ENCODE peak calls at places on chromosomes 3 and 15, in nine cellular contexts. D, R, W, E, V, Z, S, F and U are unnamed samples.

GRCh38 chr3:123315271-123315595 is 113.5 kb downstream of the SEC22A start:
- DNase-seq in D (no peak), R (no peak), W (no peak), E (no peak), V (no peak), Z (no peak), S (no peak), F (no peak), U (no peak)

GRCh38 chr3:57974796-57975388 is 33.3 kb upstream of the FLNB start:
- DNase-seq in D (no peak), R (peak; percentile 20), W (peak; percentile 93), E (no peak), V (no peak), Z (peak; percentile 86), S (peak; percentile 84), F (peak; percentile 78), U (peak; percentile 87)

GRCh38 chr15:36468746-36469145 is 110.7 kb upstream of the CDIN1 start:
- DNase-seq in D (no peak), R (no peak), W (peak; percentile 65), E (no peak), V (no peak), Z (no peak), S (no peak), F (peak; percentile 56), U (peak; percentile 49)

GRCh38 chr3:10380906-10381795 is 60.2 kb upstream of the SEC13 start:
- DNase-seq in D (no peak), R (no peak), W (peak; percentile 15), E (no peak), V (no peak), Z (no peak), S (no peak), F (no peak), U (no peak)

GRCh38 chr15:32651229-32651837 is 9.8 kb downstream of the SCG5 start:
- DNase-seq in D (no peak), R (peak; percentile 70), W (peak; percentile 82), E (peak; percentile 69), V (no peak), Z (peak; percentile 54), S (peak; percentile 54), F (peak; percentile 82), U (peak; percentile 47)

GRCh38 chr15:61182955-61183354 is 46.1 kb downstream of the RORA start:
- DNase-seq in D (no peak), R (no peak), W (no peak), E (no peak), V (no peak), Z (no peak), S (no peak), F (peak; percentile 12), U (no peak)

GRCh38 chr3:194166682-194167479 is 30.9 kb downstream of the HES1 start:
- DNase-seq in D (no peak), R (peak; percentile 55), W (peak; percentile 8), E (no peak), V (no peak), Z (peak; percentile 63), S (no peak), F (no peak), U (no peak)

GRCh38 chr3:159645874-159646273 is 342.8 kb upstream of the IL12A start:
- DNase-seq in D (no peak), R (no peak), W (peak; percentile 80), E (no peak), V (no peak), Z (no peak), S (no peak), F (no peak), U (no peak)

GRCh38 chr3:170614214-170614966 is 28.5 kb upstream of the SLC7A14 start:
- DNase-seq in D (no peak), R (no peak), W (peak; percentile 95), E (no peak), V (no peak), Z (peak; percentile 83), S (peak; percentile 76), F (peak; percentile 83), U (peak; percentile 50)

GRCh38 chr3:8371085-8371551 is 130.5 kb upstream of the LMCD1 start:
- DNase-seq in D (no peak), R (no peak), W (peak; percentile 75), E (no peak), V (no peak), Z (no peak), S (peak; percentile 49), F (peak; percentile 46), U (peak; percentile 28)

GRCh38 chr3:108420926-108421325 is 89.5 kb downstream of the MYH15 start:
- DNase-seq in D (no peak), R (no peak), W (peak; percentile 87), E (no peak), V (no peak), Z (no peak), S (no peak), F (peak; percentile 27), U (no peak)

GRCh38 chr3:31813686-31814085 is 167.4 kb downstream of the OSBPL10 start:
- DNase-seq in D (no peak), R (no peak), W (no peak), E (no peak), V (no peak), Z (no peak), S (no peak), F (no peak), U (no peak)

GRCh38 chr15:49827311-49827710 is 206.5 kb downstream of the DTWD1 start:
- DNase-seq in D (no peak), R (no peak), W (no peak), E (no peak), V (no peak), Z (no peak), S (no peak), F (no peak), U (no peak)

GRCh38 chr15:49831206-49831965 is 210.5 kb downstream of the DTWD1 start:
- DNase-seq in D (peak; percentile 30), R (no peak), W (peak; percentile 98), E (no peak), V (no peak), Z (peak; percentile 26), S (peak; percentile 19), F (peak; percentile 94), U (peak; percentile 68)

GRCh38 chr15:49830411-49830810 is 209.6 kb downstream of the DTWD1 start:
- DNase-seq in D (no peak), R (no peak), W (peak; percentile 44), E (no peak), V (no peak), Z (no peak), S (no peak), F (peak; percentile 90), U (no peak)

GRCh38 chr15:49826640-49827281 is 205.9 kb downstream of the DTWD1 start:
- DNase-seq in D (no peak), R (no peak), W (no peak), E (no peak), V (no peak), Z (no peak), S (no peak), F (no peak), U (no peak)

GRCh38 chr15:49832421-49832980 is 211.7 kb downstream of the DTWD1 start:
- DNase-seq in D (no peak), R (peak; percentile 6), W (peak; percentile 8), E (peak; percentile 18), V (no peak), Z (no peak), S (peak; percentile 21), F (peak; percentile 73), U (no peak)
- TF ChIP-seq CTCF in D (no peak), R (peak; percentile 29), W (no peak), E (no peak), V (no peak), Z (peak; percentile 12), S (peak; percentile 27), F (peak; percentile 70), U (peak; percentile 31)

GRCh38 chr15:77020348-77021087 is 25.6 kb downstream of the PSTPIP1 start:
- DNase-seq in D (no peak), R (peak; percentile 2), W (no peak), E (no peak), V (no peak), Z (no peak), S (no peak), F (no peak), U (no peak)

GRCh38 chr15:77017761-77018720 is 23.1 kb downstream of the PSTPIP1 start:
- DNase-seq in D (no peak), R (peak; percentile 4), W (no peak), E (no peak), V (no peak), Z (no peak), S (no peak), F (no peak), U (no peak)

GRCh38 chr15:77017091-77017660 is 22.2 kb downstream of the PSTPIP1 start:
- DNase-seq in D (no peak), R (peak; percentile 10), W (no peak), E (no peak), V (peak; percentile 36), Z (no peak), S (no peak), F (no peak), U (no peak)

GRCh38 chr15:77019476-77020331 is 24.8 kb downstream of the PSTPIP1 start:
- DNase-seq in D (no peak), R (peak; percentile 7), W (peak; percentile 62), E (no peak), V (no peak), Z (no peak), S (no peak), F (peak; percentile 58), U (no peak)

GRCh38 chr15:77018796-77019475 is 24.0 kb downstream of the PSTPIP1 start:
- DNase-seq in D (no peak), R (peak; percentile 2), W (no peak), E (no peak), V (no peak), Z (no peak), S (no peak), F (no peak), U (no peak)
- TF ChIP-seq CTCF in D (no peak), R (no peak), W (no peak), E (no peak), V (no peak), Z (no peak), S (no peak), F (no peak), U (no peak)

DNA sequence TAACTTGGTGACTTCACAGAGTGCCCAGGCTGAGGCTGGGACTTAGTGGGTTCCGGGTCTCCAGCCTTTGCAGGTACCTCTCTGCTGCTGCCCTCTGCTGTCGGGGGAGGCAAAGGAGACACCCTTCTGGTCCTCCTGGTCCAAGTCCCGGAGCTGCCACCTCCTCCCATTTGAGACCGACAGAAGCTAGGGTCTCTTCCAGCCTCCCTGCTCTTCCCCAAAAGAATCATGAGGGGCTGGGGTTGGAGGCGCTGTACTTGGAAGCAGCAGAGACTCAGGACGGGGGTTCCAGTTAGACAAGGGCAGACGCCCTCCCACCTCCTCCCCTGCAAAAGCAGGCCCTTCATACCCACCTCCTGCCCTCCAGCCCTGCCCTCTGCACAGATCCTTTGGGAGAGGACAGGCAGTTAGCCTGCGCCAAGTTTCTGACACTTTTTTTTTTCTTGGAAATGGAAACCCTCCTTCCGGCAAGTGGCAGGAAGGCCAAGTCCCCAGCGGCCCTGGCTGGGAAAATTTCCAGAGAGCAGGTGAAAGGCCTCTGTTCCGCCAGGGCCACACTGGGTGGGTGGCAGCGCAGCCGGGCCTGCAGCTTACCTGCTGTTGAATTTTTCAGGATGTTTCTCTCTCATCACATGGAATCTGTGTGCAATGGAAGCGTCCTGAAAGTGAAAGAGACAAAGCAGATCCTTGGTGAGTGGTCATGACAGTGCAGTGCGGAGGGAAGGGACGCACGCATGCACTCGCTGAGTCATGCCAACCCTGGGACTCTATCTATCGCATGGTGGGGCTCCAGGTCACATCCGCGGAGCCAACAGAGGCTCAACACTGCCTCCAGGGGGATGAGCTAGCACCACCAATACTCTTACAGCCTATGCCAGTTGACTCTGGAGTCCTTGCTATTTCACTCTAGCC is 119.9 kb downstream of the DGKG start:
- DNase-seq in D (peak; percentile 62), R (peak; percentile 92), W (peak; percentile 90), E (peak; percentile 77), V (no peak), Z (peak; percentile 33), S (peak; percentile 96), F (peak; percentile 85), U (no peak)
- TF ChIP-seq CTCF in D (no peak), R (peak; percentile 89), W (peak; percentile 74), E (peak; percentile 35), V (no peak), Z (peak; percentile 55), S (peak; percentile 84), F (peak; percentile 81), U (peak; percentile 36)

GRCh38 chr15:73691398-73691797 is 7.2 kb downstream of the CD276 start:
- DNase-seq in D (peak; percentile 79), R (peak; percentile 74), W (peak; percentile 84), E (peak; percentile 71), V (no peak), Z (peak; percentile 25), S (peak; percentile 85), F (peak; percentile 84), U (peak; percentile 43)
- TF ChIP-seq CTCF in D (no peak), R (peak; percentile 44), W (peak; percentile 20), E (no peak), V (no peak), Z (no peak), S (peak; percentile 12), F (peak; percentile 46), U (no peak)